ENCODE peak calls at places on chromosomes 3 and 15, in eight cellular contexts. V, X, A, D, S, N, Y and J are unnamed samples.

GRCh38 chr3:36596411-36596810 is 167.9 kb downstream of the DCLK3 start:
- DNase-seq in V (no peak), X (peak; percentile 52), A (no peak), D (peak; percentile 7), S (no peak), N (no peak), Y (no peak), J (no peak)

GRCh38 chr3:56776551-56776950 is 25.2 kb downstream of the ARHGEF3 start:
- DNase-seq in V (no peak), X (no peak), A (no peak), D (no peak), S (no peak), N (no peak), Y (no peak), J (no peak)

GRCh38 chr3:149381173-149382090 is 4.0 kb upstream of the TM4SF1 start:
- DNase-seq in V (no peak), X (no peak), A (no peak), D (no peak), S (no peak), N (no peak), Y (no peak), J (no peak)

GRCh38 chr15:69225355-69226027 is 65.1 kb downstream of the GLCE start:
- DNase-seq in V (peak; percentile 6), X (peak; percentile 41), A (peak; percentile 27), D (peak; percentile 54), S (no peak), N (no peak), Y (peak; percentile 67), J (no peak)

GRCh38 chr3:124582621-124583437 is 147.4 kb upstream of the UMPS start:
- DNase-seq in V (no peak), X (peak; percentile 84), A (no peak), D (no peak), S (no peak), N (no peak), Y (no peak), J (no peak)

GRCh38 chr3:103515116-103515515 is 1080.3 kb downstream of the ZPLD1 start:
- DNase-seq in V (no peak), X (no peak), A (no peak), D (no peak), S (no peak), N (no peak), Y (no peak), J (no peak)

GRCh38 chr15:31752363-31752762 is 278.0 kb upstream of the CHRNA7 start:
- DNase-seq in V (no peak), X (peak; percentile 4), A (no peak), D (no peak), S (no peak), N (no peak), Y (peak; percentile 1), J (no peak)

GRCh38 chr3:59367150-59367549 is 317.3 kb upstream of the CFAP20DC start:
- DNase-seq in V (no peak), X (peak; percentile 43), A (no peak), D (no peak), S (no peak), N (no peak), Y (peak; percentile 17), J (no peak)

GRCh38 chr3:48194446-48195071 is 6.3 kb upstream of the CDC25A start:
- DNase-seq in V (peak; percentile 45), X (peak; percentile 58), A (peak; percentile 88), D (peak; percentile 67), S (peak; percentile 10), N (no peak), Y (peak; percentile 51), J (no peak)

GRCh38 chr15:84595660-84596059 is 5.1 kb upstream of the ZSCAN2 start:
- DNase-seq in V (no peak), X (no peak), A (no peak), D (no peak), S (no peak), N (no peak), Y (no peak), J (no peak)

GRCh38 chr3:59764131-59764530 is 714.3 kb upstream of the CFAP20DC start:
- DNase-seq in V (no peak), X (no peak), A (peak; percentile 24), D (no peak), S (no peak), N (no peak), Y (peak; percentile 15), J (no peak)

GRCh38 chr3:126782554-126782953 is 78.5 kb downstream of the CHCHD6 start:
- DNase-seq in V (peak; percentile 70), X (peak; percentile 94), A (peak; percentile 88), D (peak; percentile 96), S (no peak), N (no peak), Y (peak; percentile 87), J (no peak)

GRCh38 chr3:31980530-31981205 is 394 bp downstream of the OSBPL10 start:
- DNase-seq in V (no peak), X (peak; percentile 86), A (peak; percentile 15), D (peak; percentile 47), S (peak; percentile 44), N (no peak), Y (peak; percentile 54), J (peak; percentile 28)

GRCh38 chr15:72178976-72179585 is 18.5 kb downstream of the GRAMD2A start:
- DNase-seq in V (no peak), X (no peak), A (no peak), D (no peak), S (no peak), N (no peak), Y (no peak), J (no peak)

GRCh38 chr15:24729760-24730159 is 54.2 kb downstream of the NPAP1 start:
- DNase-seq in V (no peak), X (no peak), A (no peak), D (no peak), S (no peak), N (no peak), Y (no peak), J (no peak)

GRCh38 chr3:112500621-112501020 is 1.3 kb upstream of the BTLA start:
- DNase-seq in V (no peak), X (no peak), A (no peak), D (no peak), S (no peak), N (no peak), Y (no peak), J (no peak)

GRCh38 chr3:71464613-71465012 is 118.9 kb downstream of the FOXP1 start:
- DNase-seq in V (no peak), X (no peak), A (no peak), D (no peak), S (no peak), N (no peak), Y (no peak), J (no peak)